ENCODE peak calls at places on chromosomes 13 and 19, in five cellular contexts. R is immature natural killer cell, C is H54, F is suprapubic skin, P is epithelial cell of esophagus. U is an unnamed sample.

GRCh38 chr13:30898070-30898469 is 8.0 kb upstream of the MEDAG start:
- DNase-seq in R (no peak), C (no peak), F (no peak), P (no peak), U (no peak)

GRCh38 chr19:18605546-18606280 is 886 bp downstream of the CRLF1 start:
- DNase-seq in R (no peak), C (no peak), F (no peak), P (no peak), U (no peak)

GRCh38 chr13:60143775-60144174 is 20.0 kb downstream of the DIAPH3 start:
- DNase-seq in R (no peak), C (no peak), F (no peak), P (peak), U (no peak)

GRCh38 chr19:52638601-52639000 is 446 bp upstream of the ZNF83 start:
- DNase-seq in R (no peak), C (peak), F (no peak), P (no peak), U (peak)

GRCh38 chr19:18672606-18673337 is 10.7 kb upstream of the CRTC1 start:
- DNase-seq in R (no peak), C (no peak), F (no peak), P (peak), U (no peak)

GRCh38 chr13:100491164-100491847 is 97.3 kb downstream of the GGACT start:
- DNase-seq in R (no peak), C (no peak), F (no peak), P (no peak), U (no peak)

GRCh38 chr13:99218969-99219368 is 18.3 kb downstream of the UBAC2 start:
- DNase-seq in R (peak), C (no peak), F (no peak), P (no peak), U (no peak)

GRCh38 chr13:80214521-80214941 is 126.4 kb downstream of the SPRY2 start:
- DNase-seq in R (no peak), C (no peak), F (no peak), P (no peak), U (no peak)

GRCh38 chr13:47437411-47437810 is 540.6 kb upstream of the HTR2A start:
- DNase-seq in R (no peak), C (no peak), F (no peak), P (no peak), U (no peak)

GRCh38 chr13:52374873-52375411 is 31.0 kb downstream of the THSD1 start:
- DNase-seq in R (no peak), C (no peak), F (no peak), P (no peak), U (no peak)

GRCh38 chr19:40223135-40223822 is 3.2 kb downstream of the CCNP start:
- DNase-seq in R (no peak), C (no peak), F (no peak), P (peak), U (no peak)

GRCh38 chr13:32889986-32890565 is 126.1 kb upstream of the KL start:
- DNase-seq in R (no peak), C (no peak), F (no peak), P (no peak), U (no peak)

GRCh38 chr13:24162604-24163003 is 2.1 kb downstream of the SPATA13 start:
- DNase-seq in R (no peak), C (no peak), F (no peak), P (no peak), U (no peak)

GRCh38 chr19:17826508-17827056 is 5.3 kb upstream of the INSL3 start:
- DNase-seq in R (no peak), C (no peak), F (no peak), P (no peak), U (no peak)

GRCh38 chr19:46725859-46726393 is 9.0 kb upstream of the PRKD2 start:
- DNase-seq in R (no peak), C (no peak), F (no peak), P (no peak), U (no peak)

U was measured in RWPE1.